ENCODE peak calls at places on chromosomes 2 and 18, in six cellular contexts. U, G, P, R, M and T are unnamed samples.

GRCh38 chr18:12904012-12904516 is 20.0 kb upstream of the PTPN2 start:
- DNase-seq in M (no peak), R (peak; percentile 51), P (no peak), U (no peak), G (no peak), T (no peak)

GRCh38 chr18:3397031-3397750 is 52.8 kb upstream of the TGIF1 start:
- DNase-seq in G (no peak), P (no peak), U (no peak), R (no peak), M (no peak), T (no peak)

GRCh38 chr18:71398530-71398929 is 1109.7 kb downstream of the SOCS6 start:
- DNase-seq in P (no peak), G (peak; percentile 17), R (peak; percentile 56), M (no peak), U (no peak), T (no peak)

GRCh38 chr2:178074123-178075005 is 1.8 kb upstream of the PDE11A start:
- DNase-seq in P (no peak), M (no peak), U (no peak), R (no peak), G (peak; percentile 6), T (no peak)

GRCh38 chr2:160533482-160533881 is 39.9 kb upstream of the RBMS1 start:
- DNase-seq in M (no peak), G (no peak), P (no peak), R (no peak), U (no peak), T (no peak)

GRCh38 chr18:55413474-55413873 is 174.5 kb downstream of the TCF4 start:
- DNase-seq in U (no peak), M (no peak), R (peak; percentile 66), G (no peak), P (no peak), T (no peak)

GRCh38 chr2:33457588-33458247 is 18.7 kb upstream of the RASGRP3 start:
- DNase-seq in M (no peak), G (no peak), R (peak; percentile 22), U (peak; percentile 42), P (no peak), T (no peak)

GRCh38 chr2:197167608-197168287 is 142.8 kb downstream of the ANKRD44 start:
- DNase-seq in G (no peak), M (no peak), R (no peak), P (no peak), U (no peak), T (no peak)

GRCh38 chr2:64426191-64426952 is 27.6 kb upstream of the LGALSL start:
- DNase-seq in P (no peak), G (no peak), M (no peak), R (peak; percentile 33), U (no peak), T (no peak)

DNA sequence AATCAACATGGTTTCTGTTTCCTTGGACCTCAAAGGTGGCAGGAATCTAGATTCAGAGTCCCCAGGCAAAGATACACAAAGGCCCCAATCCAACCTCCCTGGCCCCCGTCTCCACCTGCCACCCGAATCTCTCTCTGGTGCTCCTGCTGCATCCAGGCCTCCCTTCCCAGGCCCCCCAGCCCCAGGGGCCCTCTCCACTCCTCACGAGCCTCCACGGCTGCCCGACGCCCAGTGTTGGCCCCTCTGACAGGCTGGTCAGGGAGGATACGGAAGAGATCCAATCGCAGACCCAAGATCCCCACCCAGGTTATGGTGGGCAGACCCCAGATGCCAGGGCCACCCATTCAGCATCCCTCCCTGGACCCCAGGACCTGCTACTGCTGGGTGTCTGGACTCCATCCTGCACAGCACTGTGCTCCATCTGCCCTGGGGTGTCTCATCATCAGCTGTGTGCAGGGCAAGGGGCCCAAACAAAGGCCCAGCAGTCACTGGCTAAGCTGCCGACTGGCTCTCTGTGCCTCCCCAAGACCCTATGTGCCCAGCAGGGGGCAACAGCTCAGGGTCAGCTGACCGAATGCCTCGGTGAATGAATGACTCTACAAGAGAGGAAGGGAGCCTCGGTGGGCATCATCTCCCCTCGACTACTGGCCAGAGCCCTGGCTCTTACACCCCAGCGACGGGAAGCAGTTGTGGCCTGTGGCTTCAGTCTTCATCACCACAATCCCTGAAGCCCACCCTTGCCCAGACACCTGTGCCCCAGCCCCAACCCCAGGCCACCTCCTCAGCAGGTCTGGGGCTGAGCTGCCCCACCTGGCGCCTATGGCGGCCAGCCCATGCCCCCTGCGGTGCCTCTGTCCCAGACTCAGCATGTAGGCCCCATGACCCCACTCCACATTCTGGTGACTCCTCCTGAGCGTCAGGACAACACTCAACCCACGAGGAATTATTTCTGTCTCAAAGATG is 2.0 kb upstream of the GPR17 start:
- DNase-seq in M (no peak), U (no peak), P (no peak), G (no peak), R (no peak), T (no peak)
- TF ChIP-seq CTCF in M (no peak), U (no peak), P (no peak), G (no peak), R (no peak), T (no peak)

DNA sequence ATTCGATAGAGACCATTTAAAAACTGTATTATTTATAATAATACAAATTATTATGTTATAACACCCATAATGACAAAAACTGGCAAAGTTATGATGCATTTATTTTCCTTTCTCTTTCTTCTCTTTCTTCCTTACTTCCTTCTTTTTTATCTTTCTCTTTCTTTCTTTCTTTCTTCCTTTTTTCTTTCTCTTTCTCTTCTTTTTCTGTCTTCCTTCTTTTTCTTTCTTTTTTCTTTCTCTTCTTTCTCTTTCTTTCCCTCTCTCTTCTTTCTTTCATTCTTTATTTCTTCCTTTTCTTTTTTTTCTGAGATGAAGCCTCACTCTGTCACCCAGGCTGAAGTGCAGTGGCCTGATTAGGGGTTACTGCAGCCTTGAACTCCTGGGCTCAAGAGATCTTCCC is 27.5 kb upstream of the ZNF516 start:
- DNase-seq in P (no peak), U (no peak), M (no peak), G (no peak), R (no peak), T (no peak)
- TF ChIP-seq CTCF in P (no peak), U (no peak), M (no peak), G (no peak), R (no peak), T (no peak)

DNA sequence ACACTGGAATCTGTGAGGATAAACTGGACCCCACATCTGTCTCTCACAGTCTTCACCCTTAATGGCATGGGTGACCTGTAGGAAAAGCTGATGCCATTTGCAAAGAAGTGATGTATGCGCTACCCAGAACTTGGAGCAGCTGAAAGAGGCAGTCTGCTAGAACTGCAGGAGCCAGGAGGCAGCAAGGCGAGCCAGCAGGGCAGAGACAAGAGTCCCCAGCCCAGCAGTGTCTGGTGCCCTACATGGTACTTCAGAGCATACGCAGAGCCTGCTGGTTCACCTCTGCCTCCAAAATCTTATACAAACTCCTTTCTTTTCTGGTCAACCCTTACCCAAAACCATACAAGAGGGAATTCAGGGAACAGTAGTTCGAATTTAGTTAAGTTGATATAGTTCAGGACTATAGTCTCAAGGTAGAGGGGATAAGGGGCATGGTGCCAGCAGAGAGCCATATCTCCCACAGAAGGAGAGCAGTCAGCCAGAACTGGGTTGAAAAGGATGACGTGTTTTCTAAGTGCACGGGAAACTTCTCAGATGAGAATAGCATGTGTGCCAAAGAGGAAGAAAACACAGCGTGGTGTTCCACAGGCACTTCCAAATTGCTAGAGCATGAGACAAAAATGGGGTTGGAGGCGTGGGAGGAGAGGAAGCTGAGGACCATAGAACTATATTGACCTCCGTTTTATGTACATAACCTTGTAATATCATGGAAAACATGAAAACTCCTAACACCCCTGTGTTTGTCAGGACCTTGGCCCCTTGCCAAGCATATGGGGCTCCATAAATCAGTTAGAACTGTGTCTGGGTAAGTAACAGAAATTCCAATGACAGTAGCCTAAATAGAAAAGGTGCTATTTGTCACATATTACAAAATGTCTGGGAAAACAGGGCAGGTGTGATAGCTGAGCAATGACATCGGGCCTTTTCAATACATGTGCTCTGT is 682.8 kb upstream of the RAB6C start:
- DNase-seq in M (no peak), U (no peak), P (no peak), R (no peak), G (no peak), T (no peak)
- TF ChIP-seq CTCF in M (no peak), U (no peak), P (no peak), R (no peak), G (no peak), T (no peak)

GRCh38 chr18:10442551-10442971 is 11.9 kb upstream of the APCDD1 start:
- DNase-seq in M (no peak), P (no peak), U (no peak), R (no peak), G (no peak), T (no peak)
- TF ChIP-seq CTCF in M (no peak), P (no peak), U (peak; percentile 11), R (no peak), G (peak; percentile 15), T (no peak)

GRCh38 chr18:53451902-53452301 is 772.6 kb downstream of the MBD2 start:
- DNase-seq in G (no peak), P (no peak), U (no peak), M (no peak), R (no peak), T (no peak)
- TF ChIP-seq CTCF in G (no peak), P (no peak), U (no peak), M (no peak), R (no peak), T (no peak)

DNA sequence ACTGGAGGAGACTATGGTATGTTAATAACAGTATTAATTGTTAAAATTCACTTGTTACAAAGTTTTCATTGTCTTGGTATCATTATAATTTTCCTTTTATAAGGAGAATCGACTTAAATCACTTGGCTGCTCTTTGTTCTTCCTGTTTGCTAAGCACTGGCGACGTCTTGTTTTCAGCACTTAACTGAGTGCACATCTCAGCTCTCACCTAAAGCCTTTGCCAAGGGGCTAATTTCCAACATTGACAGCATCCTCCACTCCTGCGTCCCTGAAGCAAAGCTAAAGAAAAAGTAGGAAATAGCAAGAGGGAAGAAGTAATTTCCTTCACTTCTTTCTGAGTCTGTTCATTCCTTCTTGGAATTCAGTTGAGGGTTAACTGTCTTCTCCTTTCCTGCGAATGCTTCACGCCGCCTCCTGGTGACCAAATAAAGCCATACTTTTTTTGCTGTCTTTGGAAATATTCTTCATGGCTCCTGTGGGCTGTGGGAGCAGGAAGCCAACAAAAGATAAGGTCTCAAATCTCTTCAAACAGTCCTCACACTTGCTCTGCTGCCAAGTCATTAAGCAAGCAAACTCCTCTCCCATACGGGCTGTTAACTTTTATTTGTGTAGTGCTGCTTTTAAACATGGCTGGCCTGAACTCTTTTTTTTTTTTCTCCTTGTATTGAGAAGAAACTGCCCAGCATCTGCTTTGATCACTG is 100.8 kb downstream of the DPP10 start:
- DNase-seq in G (no peak), U (no peak), M (no peak), P (no peak), R (peak; percentile 45), T (no peak)
- TF ChIP-seq CTCF in G (no peak), U (peak; percentile 9), M (no peak), P (no peak), R (peak; percentile 10), T (peak; percentile 7)

GRCh38 chr2:73268831-73269685 is 15.2 kb downstream of the FBXO41 start:
- DNase-seq in U (peak; percentile 96), R (peak; percentile 31), P (peak; percentile 82), G (no peak), M (peak; percentile 64), T (no peak)
- TF ChIP-seq CTCF in U (peak; percentile 26), R (no peak), P (no peak), G (no peak), M (peak; percentile 21), T (no peak)

DNA sequence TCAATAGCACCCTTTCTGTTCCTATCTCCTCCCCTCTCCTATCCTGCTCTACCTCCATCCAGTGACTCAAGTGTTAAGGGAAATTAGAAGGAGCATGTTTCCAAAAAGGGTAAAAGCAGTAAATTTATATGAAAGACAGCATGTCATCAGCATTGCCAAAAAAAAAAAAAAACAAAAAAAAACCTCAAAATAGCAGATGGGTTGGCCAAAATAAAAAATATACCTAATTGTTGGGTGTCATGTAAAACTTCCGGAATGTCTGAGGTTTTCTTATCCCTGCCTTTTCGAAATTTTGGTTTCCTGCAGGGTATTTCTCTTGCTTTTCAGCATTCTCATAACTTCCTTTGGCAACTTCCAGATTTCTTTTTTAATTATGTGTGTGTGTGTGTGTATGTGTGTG is 241.6 kb upstream of the FN1 start:
- DNase-seq in G (no peak), M (no peak), P (no peak), U (no peak), R (peak; percentile 50), T (no peak)
- TF ChIP-seq CTCF in G (no peak), M (no peak), P (no peak), U (no peak), R (no peak), T (no peak)